ENCODE peak calls at places on chromosomes 16 and 17, in seven cellular contexts. Q, X, U, K, G, R and C are unnamed samples.

GRCh38 chr17:48002920-48003685 is 32.2 kb downstream of the CDK5RAP3 start:
- DNase-seq in G (no peak), X (no peak), Q (no peak), U (no peak), K (no peak), R (no peak), C (no peak)

GRCh38 chr17:5370411-5370810 is 49.1 kb downstream of the NUP88 start:
- DNase-seq in R (no peak), U (no peak), G (no peak), K (no peak), X (no peak), Q (no peak), C (no peak)

GRCh38 chr17:28657756-28658155 is 4.0 kb downstream of the SDF2 start:
- DNase-seq in G (no peak), R (no peak), X (no peak), K (no peak), U (no peak), Q (no peak), C (no peak)

GRCh38 chr17:27244481-27245223 is 49.3 kb upstream of the WSB1 start:
- DNase-seq in G (no peak), R (peak; percentile 87), X (no peak), K (no peak), Q (no peak), U (no peak), C (no peak)

GRCh38 chr17:19534562-19535149 is 1.0 kb downstream of the SLC47A1 start:
- DNase-seq in R (no peak), U (no peak), X (no peak), G (no peak), Q (no peak), K (no peak), C (no peak)

GRCh38 chr17:18004901-18005305 is 32.2 kb downstream of the DRC3 start:
- DNase-seq in X (no peak), U (no peak), K (no peak), R (no peak), G (no peak), Q (no peak), C (no peak)

GRCh38 chr16:89051521-89052166 is 42.0 kb upstream of the ACSF3 start:
- DNase-seq in R (no peak), G (no peak), Q (no peak), X (no peak), K (no peak), U (no peak), C (no peak)

GRCh38 chr16:78784773-78785172 is 685.3 kb downstream of the WWOX start:
- DNase-seq in G (no peak), Q (no peak), R (no peak), K (no peak), X (no peak), U (no peak), C (no peak)

GRCh38 chr17:31678431-31678830 is 180.6 kb downstream of the COPRS start:
- DNase-seq in K (no peak), U (no peak), R (no peak), X (no peak), Q (no peak), G (no peak), C (no peak)

GRCh38 chr17:78111727-78112507 is 16.6 kb downstream of the TMC6 start:
- DNase-seq in K (no peak), U (no peak), X (no peak), R (no peak), Q (no peak), G (no peak), C (no peak)

GRCh38 chr16:50685456-50686058 is 4.4 kb upstream of the SNX20 start:
- DNase-seq in X (no peak), U (no peak), G (no peak), Q (no peak), R (no peak), K (no peak), C (no peak)

GRCh38 chr17:9232591-9233270 is 211.4 kb downstream of the NTN1 start:
- DNase-seq in U (no peak), Q (no peak), X (no peak), K (no peak), G (no peak), R (no peak), C (no peak)

GRCh38 chr17:16178836-16179235 is 36.5 kb downstream of the NCOR1 start:
- DNase-seq in R (no peak), Q (no peak), U (no peak), G (no peak), K (no peak), X (no peak), C (no peak)

GRCh38 chr17:72297326-72298115 is 176.7 kb downstream of the SOX9 start:
- DNase-seq in X (no peak), G (no peak), Q (no peak), K (no peak), R (peak; percentile 62), U (no peak), C (no peak)

GRCh38 chr17:18859256-18859655 is 1.3 kb downstream of the PRPSAP2 start:
- DNase-seq in X (no peak), U (no peak), G (no peak), K (peak; percentile 29), Q (no peak), R (no peak), C (no peak)

GRCh38 chr17:2111691-2112090 is 56.8 kb downstream of the HIC1 start:
- DNase-seq in X (peak; percentile 0), U (no peak), K (no peak), R (no peak), Q (no peak), G (no peak), C (no peak)

GRCh38 chr17:35368086-35368824 is 5.2 kb downstream of the SLFN11 start:
- DNase-seq in X (no peak), U (no peak), Q (no peak), K (peak; percentile 95), R (no peak), G (no peak), C (no peak)